ENCODE peak calls at places on chromosome 3, in five cellular contexts. M, U, L, C and O are unnamed samples. For H3K4me1 and H3K27me3, the result is how much of the 10 kb centered on the place peaks cover.

GRCh38 chr3:81823882-81824395 is 62.5 kb upstream of the GBE1 start:
- DNase-seq in M (no peak), U (no peak), L (peak), C (no peak), O (peak)

GRCh38 chr3:39850707-39851014 is 41.3 kb downstream of the MYRIP start:
- DNase-seq in M (no peak), U (no peak), L (no peak), C (no peak), O (no peak)

GRCh38 chr3:116263842-116264545 is 181.3 kb downstream of the LSAMP start:
- DNase-seq in M (no peak), U (no peak), L (peak), C (no peak), O (no peak)

GRCh38 chr3:64332461-64333350 is 107.4 kb upstream of the PRICKLE2 start:
- DNase-seq in M (no peak), U (no peak), L (no peak), C (no peak), O (no peak)

GRCh38 chr3:171229173-171229572 is 202.7 kb upstream of the SLC2A2 start:
- DNase-seq in M (no peak), U (no peak), L (no peak), C (no peak), O (no peak)

GRCh38 chr3:97793415-97794019 is 28.3 kb upstream of the CRYBG3 start:
- DNase-seq in M (no peak), U (no peak), L (peak), C (peak), O (no peak)

GRCh38 chr3:32850226-32850625 is 32.4 kb downstream of the TRIM71 start:
- DNase-seq in M (no peak), U (no peak), L (no peak), C (no peak), O (no peak)

GRCh38 chr3:30273304-30274072 is 332.9 kb upstream of the TGFBR2 start:
- DNase-seq in M (no peak), U (no peak), L (no peak), C (no peak), O (no peak)

GRCh38 chr3:55636300-55637195 is 149.4 kb upstream of the WNT5A start:
- DNase-seq in M (no peak), U (no peak), L (no peak), C (no peak), O (no peak)

GRCh38 chr3:46831841-46832240 is 31.4 kb downstream of the MYL3 start:
- DNase-seq in M (no peak), U (no peak), L (no peak), C (no peak), O (no peak)

GRCh38 chr3:185089751-185090150 is 63.1 kb downstream of the C3orf70 start:
- DNase-seq in M (no peak), U (no peak), L (no peak), C (no peak), O (no peak)

GRCh38 chr3:129663045-129663446 is 56.6 kb upstream of the PLXND1 start:
- DNase-seq in M (no peak), U (no peak), L (peak), C (peak), O (no peak)

GRCh38 chr3:129662230-129662629 is 55.8 kb upstream of the PLXND1 start:
- DNase-seq in M (no peak), U (no peak), L (no peak), C (no peak), O (no peak)

GRCh38 chr3:129661766-129662165 is 55.3 kb upstream of the PLXND1 start:
- DNase-seq in M (no peak), U (no peak), L (no peak), C (no peak), O (no peak)

GRCh38 chr3:129664040-129664646 is 57.7 kb upstream of the PLXND1 start:
- DNase-seq in M (no peak), U (no peak), L (no peak), C (no peak), O (no peak)

DNA sequence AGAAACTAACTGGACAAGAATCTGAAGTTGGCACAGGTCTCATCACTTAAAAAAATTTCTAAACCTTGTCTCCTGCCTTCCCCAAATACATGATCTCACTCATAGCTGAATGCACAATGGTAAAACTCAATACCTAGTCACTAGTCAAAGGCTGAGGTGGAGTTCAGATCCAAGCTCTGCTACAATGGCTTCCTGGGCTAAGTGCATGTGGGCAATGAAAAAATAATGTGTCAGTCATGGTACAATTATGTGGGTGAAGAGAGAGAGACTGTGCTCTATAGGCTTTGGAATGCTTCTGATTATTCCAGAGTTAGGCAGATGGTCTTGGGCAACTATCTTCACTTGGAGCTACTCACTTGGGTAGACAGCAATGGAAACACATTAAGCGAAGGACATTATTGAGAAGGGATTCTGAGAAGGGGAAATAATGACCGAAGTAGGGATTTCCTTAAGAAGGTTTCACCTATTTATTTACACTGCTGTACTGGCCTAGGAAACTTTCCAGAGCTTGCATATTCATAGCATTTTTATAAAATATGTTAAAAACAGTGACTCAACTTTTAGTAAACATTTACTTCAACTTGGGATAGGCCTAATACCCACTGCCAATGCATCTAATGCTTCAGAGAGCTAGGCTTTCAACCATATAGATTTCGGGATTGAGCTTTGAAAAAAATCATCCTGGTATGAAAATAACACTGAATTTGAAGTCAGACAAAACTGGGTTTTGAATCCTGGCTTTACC is 58.7 kb upstream of the PLXND1 start:
- DNase-seq in M (no peak), U (no peak), L (no peak), C (no peak), O (no peak)
- H3K4me3 ChIP-seq in M (no peak), U (no peak), L (no peak), C (no peak), O (no peak)

GRCh38 chr3:152261329-152261728 is 7.4 kb upstream of the MBNL1 start:
- DNase-seq in M (no peak), U (no peak), L (no peak), C (peak), O (no peak)

GRCh38 chr3:152264378-152264777 is 4.4 kb upstream of the MBNL1 start:
- DNase-seq in M (no peak), U (no peak), L (no peak), C (no peak), O (no peak)

GRCh38 chr3:152260529-152260928 is 8.2 kb upstream of the MBNL1 start:
- DNase-seq in M (no peak), U (no peak), L (no peak), C (no peak), O (no peak)

GRCh38 chr3:152267319-152267689 is 1.4 kb upstream of the MBNL1 start:
- DNase-seq in M (no peak), U (no peak), L (no peak), C (peak), O (no peak)

DNA sequence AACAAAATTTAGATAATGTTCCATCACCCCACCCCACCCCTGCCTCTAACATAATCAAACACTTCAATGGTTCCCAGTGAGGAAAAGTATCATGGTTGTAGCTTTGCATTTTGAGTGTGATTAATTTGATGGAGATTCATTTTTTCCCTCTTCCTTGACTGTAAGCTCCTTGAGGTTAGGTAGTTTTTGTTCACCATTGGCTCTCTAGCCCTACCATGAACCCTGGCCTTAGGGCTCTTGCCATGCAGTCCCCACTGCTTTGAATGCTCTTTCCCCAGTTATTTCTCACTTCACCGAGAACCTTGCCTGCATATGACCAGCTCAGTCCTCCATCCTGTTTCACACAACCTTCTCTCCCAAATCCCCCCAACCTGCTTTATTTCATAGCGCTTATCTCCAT is 5.0 kb upstream of the MBNL1 start:
- DNase-seq in M (no peak), U (no peak), L (no peak), C (no peak), O (no peak)
- H3K4me1 ChIP-seq in M (half or more), U (under half), L (under half), C (under half), O (under half)

GRCh38 chr3:133038089-133038730 is at the start of gene TMEM108:
- DNase-seq in M (no peak), U (peak), L (peak), C (peak), O (peak)
- H3K27me3 ChIP-seq in M (under half), U (under half), L (under half), C (under half), O (under half)

GRCh38 chr3:142597898-142598297 is 1.7 kb downstream of the PLS1 start:
- DNase-seq in M (no peak), U (no peak), L (no peak), C (no peak), O (no peak)
- H3K4me3 ChIP-seq in M (no peak), U (peak), L (no peak), C (no peak), O (no peak)